ENCODE peak calls at places on chromosomes 5 and 9, in eight cellular contexts. K is A549, U is GM23338, Y is H7, G is IMR-90, S is hepatocyte, N is psoas muscle, L is foreskin fibroblast. D is an unnamed sample.

GRCh38 chr9:126164796-126165525 is 161.7 kb upstream of the MVB12B start:
- DNase-seq in K (no peak), U (no peak), Y (peak), G (no peak), S (no peak), N (no peak), L (no peak), D (no peak)

GRCh38 chr5:34717426-34718327 is 61.5 kb downstream of the RAI14 start:
- DNase-seq in K (no peak), U (peak), Y (peak), G (peak), S (peak), N (no peak), L (peak), D (peak)

GRCh38 chr9:631596-631995 is 209.9 kb upstream of the DMRT1 start:
- DNase-seq in K (no peak), U (no peak), Y (no peak), G (peak), S (no peak), N (no peak), L (no peak), D (no peak)

GRCh38 chr9:125747053-125747764 is at the start of gene PBX3:
- DNase-seq in K (peak), U (peak), Y (peak), G (no peak), S (peak), N (peak), L (peak), D (no peak)

GRCh38 chr5:95861221-95861857 is 38.8 kb upstream of the GLRX start:
- DNase-seq in K (peak), U (no peak), Y (no peak), G (peak), S (peak), N (peak), L (peak), D (peak)

GRCh38 chr9:90307177-90307833 is 335.3 kb downstream of the DIRAS2 start:
- DNase-seq in K (no peak), U (no peak), Y (no peak), G (no peak), S (peak), N (no peak), L (no peak), D (no peak)

GRCh38 chr5:150155258-150156032 is at the start of gene PDGFRB:
- DNase-seq in K (no peak), U (peak), Y (peak), G (peak), S (peak), N (peak), L (peak), D (peak)

GRCh38 chr5:1975406-1975715 is 92.6 kb upstream of the IRX4 start:
- DNase-seq in K (no peak), U (no peak), Y (no peak), G (no peak), S (no peak), N (no peak), L (no peak), D (no peak)

GRCh38 chr5:73170522-73170921 is 2.5 kb upstream of the TMEM174 start:
- DNase-seq in K (no peak), U (peak), Y (peak), G (peak), S (no peak), N (no peak), L (peak), D (no peak)

GRCh38 chr5:173968154-173968553 is 20.8 kb upstream of the C5orf47 start:
- DNase-seq in K (no peak), U (peak), Y (peak), G (no peak), S (no peak), N (no peak), L (no peak), D (no peak)

GRCh38 chr5:42531611-42532010 is 108.4 kb downstream of the GHR start:
- DNase-seq in K (no peak), U (no peak), Y (no peak), G (no peak), S (no peak), N (no peak), L (peak), D (no peak)

GRCh38 chr5:145946112-145946861 is 9.9 kb downstream of the SH3RF2 start:
- DNase-seq in K (peak), U (no peak), Y (no peak), G (peak), S (peak), N (peak), L (peak), D (peak)

GRCh38 chr5:34009610-34010009 is 1.8 kb upstream of the AMACR start:
- DNase-seq in K (no peak), U (no peak), Y (no peak), G (no peak), S (no peak), N (no peak), L (no peak), D (no peak)

GRCh38 chr9:81082251-81082650 is 607.1 kb downstream of the TLE1 start:
- DNase-seq in K (no peak), U (no peak), Y (no peak), G (peak), S (no peak), N (no peak), L (no peak), D (no peak)

GRCh38 chr5:91028518-91028956 is 354.6 kb downstream of the ARRDC3 start:
- DNase-seq in K (no peak), U (no peak), Y (no peak), G (no peak), S (peak), N (no peak), L (no peak), D (no peak)

GRCh38 chr9:31027678-31028077 is 1356.8 kb upstream of the ACO1 start:
- DNase-seq in K (no peak), U (no peak), Y (no peak), G (no peak), S (no peak), N (no peak), L (no peak), D (no peak)

GRCh38 chr5:138408023-138408422 is 30.8 kb upstream of the REEP2 start:
- DNase-seq in K (no peak), U (no peak), Y (no peak), G (no peak), S (peak), N (no peak), L (no peak), D (no peak)

GRCh38 chr5:44568519-44568918 is 179.3 kb upstream of the FGF10 start:
- DNase-seq in K (no peak), U (no peak), Y (no peak), G (no peak), S (no peak), N (no peak), L (no peak), D (no peak)

GRCh38 chr5:130227699-130228098 is 323.4 kb downstream of the CHSY3 start:
- DNase-seq in K (no peak), U (peak), Y (no peak), G (no peak), S (no peak), N (no peak), L (no peak), D (no peak)

GRCh38 chr5:84372066-84372700 is 12.5 kb downstream of the EDIL3 start:
- DNase-seq in K (no peak), U (peak), Y (no peak), G (peak), S (no peak), N (no peak), L (no peak), D (peak)

GRCh38 chr9:130954317-130954716 is 15.3 kb upstream of the FIBCD1 start:
- DNase-seq in K (no peak), U (no peak), Y (no peak), G (no peak), S (no peak), N (no peak), L (no peak), D (no peak)

GRCh38 chr5:68547621-68548020 is 332.1 kb downstream of the PIK3R1 start:
- DNase-seq in K (no peak), U (no peak), Y (no peak), G (peak), S (no peak), N (no peak), L (no peak), D (no peak)

GRCh38 chr5:159106569-159107282 is 7.0 kb upstream of the EBF1 start:
- DNase-seq in K (peak), U (peak), Y (peak), G (peak), S (peak), N (peak), L (peak), D (peak)
- H3K4me3 ChIP-seq in K (peak), U (peak), Y (peak), G (no peak), S (peak), N (peak), L (peak), D (peak)

GRCh38 chr9:121537283-121537682 is 37.6 kb upstream of the GGTA1 start:
- DNase-seq in K (no peak), U (no peak), Y (no peak), G (no peak), S (no peak), N (no peak), L (no peak), D (no peak)
- H3K4me3 ChIP-seq in K (no peak), U (no peak), Y (no peak), G (no peak), S (no peak), N (no peak), L (no peak), D (no peak)

DNA sequence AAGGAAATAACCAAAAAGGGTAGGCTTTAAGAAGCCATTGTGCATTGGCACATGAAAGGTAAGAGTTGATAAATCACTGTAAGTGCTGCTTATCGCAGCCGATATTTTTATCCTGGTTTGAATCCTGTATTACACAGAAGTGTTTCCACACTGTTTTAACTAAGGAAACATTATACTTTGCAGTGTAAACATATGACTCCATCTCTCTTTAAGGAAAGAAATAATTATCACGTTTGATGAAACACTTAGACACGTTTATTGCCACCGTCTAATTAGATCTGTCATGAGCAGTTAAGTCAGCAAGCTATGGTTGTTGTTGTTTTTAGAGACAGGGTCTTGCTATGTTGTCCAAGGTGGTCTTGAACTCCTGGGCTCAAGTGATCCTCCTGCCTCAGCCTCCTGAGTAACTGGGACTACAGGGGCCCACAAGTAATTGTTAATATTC is 85.7 kb upstream of the TNFAIP8 start:
- DNase-seq in K (no peak), U (no peak), Y (no peak), G (no peak), S (no peak), N (no peak), L (no peak), D (no peak)
- H3K4me3 ChIP-seq in K (peak), U (peak), Y (no peak), G (no peak), S (no peak), N (peak), L (no peak), D (no peak)

DNA sequence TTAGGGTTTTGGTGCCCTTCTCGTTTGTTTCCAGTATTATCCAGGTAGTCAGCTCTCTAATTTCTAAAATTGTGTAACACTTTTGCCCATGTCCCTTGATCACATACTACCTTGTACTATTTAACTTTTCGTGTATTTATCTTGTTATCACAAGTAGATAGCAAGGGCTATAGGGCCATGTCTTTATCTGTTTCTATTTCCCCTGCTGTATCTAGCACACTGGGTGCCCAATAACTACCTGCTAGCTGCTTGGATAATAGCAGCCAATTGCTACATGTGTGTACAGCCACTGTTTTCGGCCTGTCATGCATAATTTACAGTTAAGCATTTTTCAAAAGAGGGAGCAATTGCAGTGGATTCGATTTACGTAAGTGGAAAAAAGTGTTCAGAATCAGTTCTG is 64.8 kb upstream of the TNFAIP8 start:
- DNase-seq in K (no peak), U (no peak), Y (no peak), G (no peak), S (no peak), N (no peak), L (no peak), D (no peak)
- H3K4me3 ChIP-seq in K (no peak), U (no peak), Y (no peak), G (no peak), S (no peak), N (no peak), L (no peak), D (no peak)

DNA sequence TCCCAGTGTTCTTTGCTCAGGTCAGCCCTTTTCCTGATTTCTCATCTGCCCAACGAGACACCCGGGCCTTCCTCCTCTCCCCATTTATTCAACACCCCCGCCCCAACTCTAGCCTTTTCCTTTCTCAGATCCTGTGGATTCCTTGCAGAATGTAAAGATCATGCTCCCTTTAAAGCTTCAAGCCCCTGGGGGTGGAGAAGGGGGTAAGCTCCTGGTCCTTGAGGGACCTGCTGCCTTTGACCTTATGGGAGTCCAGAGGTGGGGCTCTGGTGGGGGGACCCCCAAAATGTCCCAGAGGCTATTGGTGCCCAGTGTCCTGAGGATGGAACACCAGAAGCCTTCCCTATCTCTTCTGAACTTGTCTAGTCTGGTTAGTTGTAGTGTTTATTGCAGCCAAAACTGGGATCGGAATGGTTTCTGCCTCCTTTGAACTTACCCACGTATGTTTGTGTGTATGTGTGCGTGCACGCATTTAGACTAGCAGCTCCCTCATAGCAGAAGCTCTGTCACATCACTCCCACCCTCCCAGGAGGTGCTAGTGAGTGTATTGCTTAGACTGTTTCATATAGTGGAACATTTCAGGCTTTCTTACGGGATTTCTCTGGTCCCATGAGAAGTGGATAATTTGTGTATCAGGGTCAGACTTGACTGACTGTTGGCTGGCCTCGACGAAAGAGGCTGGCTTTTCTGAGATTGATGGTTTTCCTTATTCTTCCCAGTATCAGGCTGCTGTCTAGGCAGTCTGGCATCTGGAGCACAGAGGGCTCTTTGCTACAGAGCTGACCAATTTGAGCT is 1.1 kb downstream of the GALNT10 start:
- DNase-seq in K (no peak), U (no peak), Y (no peak), G (peak), S (peak), N (no peak), L (no peak), D (no peak)
- H3K4me3 ChIP-seq in K (peak), U (peak), Y (no peak), G (peak), S (peak), N (peak), L (peak), D (peak)

DNA sequence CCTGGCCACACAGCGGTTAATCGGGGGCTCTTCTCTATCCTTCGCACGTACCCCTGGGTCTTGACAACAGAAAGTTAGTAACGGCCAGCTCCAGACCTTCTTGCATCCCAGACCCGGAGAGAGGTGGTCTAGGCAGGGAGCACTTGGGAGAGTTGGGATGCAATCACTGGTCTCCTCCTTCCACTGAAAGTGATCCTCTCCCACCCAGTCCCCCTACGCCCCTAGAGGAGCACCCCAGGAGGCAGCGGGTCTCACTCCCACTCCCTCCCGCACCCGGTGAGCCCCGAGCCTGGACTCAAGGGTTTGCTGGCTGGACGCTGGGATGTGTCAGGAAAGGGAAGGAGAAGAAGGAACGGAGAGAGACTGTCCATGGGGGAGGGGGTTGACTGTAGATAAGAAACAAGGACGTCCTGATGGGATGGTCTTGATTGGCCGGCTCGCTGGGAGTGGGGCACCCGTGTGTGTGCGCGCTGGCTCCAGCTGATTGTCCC is 2.0 kb downstream of the RORB start:
- DNase-seq in K (no peak), U (peak), Y (peak), G (no peak), S (peak), N (peak), L (no peak), D (no peak)
- H3K4me3 ChIP-seq in K (no peak), U (peak), Y (peak), G (no peak), S (peak), N (peak), L (no peak), D (peak)

GRCh38 chr5:178356459-178356872 is 123.9 kb upstream of the PHYKPL start:
- DNase-seq in K (no peak), U (peak), Y (peak), G (no peak), S (no peak), N (peak), L (no peak), D (no peak)
- H3K4me3 ChIP-seq in K (no peak), U (peak), Y (no peak), G (no peak), S (no peak), N (no peak), L (no peak), D (no peak)

GRCh38 chr9:133989554-133990365 is 2.4 kb downstream of the VAV2 start:
- DNase-seq in K (no peak), U (no peak), Y (no peak), G (no peak), S (no peak), N (peak), L (no peak), D (no peak)

GRCh38 chr9:133992780-133993634 is 883 bp upstream of the VAV2 start:
- DNase-seq in K (peak), U (peak), Y (peak), G (peak), S (peak), N (peak), L (peak), D (peak)

GRCh38 chr9:133991964-133992779 is at the start of gene VAV2:
- DNase-seq in K (peak), U (peak), Y (peak), G (peak), S (peak), N (peak), L (peak), D (no peak)

GRCh38 chr9:133991211-133991921 is 758 bp downstream of the VAV2 start:
- DNase-seq in K (no peak), U (peak), Y (peak), G (no peak), S (peak), N (peak), L (no peak), D (no peak)

DNA sequence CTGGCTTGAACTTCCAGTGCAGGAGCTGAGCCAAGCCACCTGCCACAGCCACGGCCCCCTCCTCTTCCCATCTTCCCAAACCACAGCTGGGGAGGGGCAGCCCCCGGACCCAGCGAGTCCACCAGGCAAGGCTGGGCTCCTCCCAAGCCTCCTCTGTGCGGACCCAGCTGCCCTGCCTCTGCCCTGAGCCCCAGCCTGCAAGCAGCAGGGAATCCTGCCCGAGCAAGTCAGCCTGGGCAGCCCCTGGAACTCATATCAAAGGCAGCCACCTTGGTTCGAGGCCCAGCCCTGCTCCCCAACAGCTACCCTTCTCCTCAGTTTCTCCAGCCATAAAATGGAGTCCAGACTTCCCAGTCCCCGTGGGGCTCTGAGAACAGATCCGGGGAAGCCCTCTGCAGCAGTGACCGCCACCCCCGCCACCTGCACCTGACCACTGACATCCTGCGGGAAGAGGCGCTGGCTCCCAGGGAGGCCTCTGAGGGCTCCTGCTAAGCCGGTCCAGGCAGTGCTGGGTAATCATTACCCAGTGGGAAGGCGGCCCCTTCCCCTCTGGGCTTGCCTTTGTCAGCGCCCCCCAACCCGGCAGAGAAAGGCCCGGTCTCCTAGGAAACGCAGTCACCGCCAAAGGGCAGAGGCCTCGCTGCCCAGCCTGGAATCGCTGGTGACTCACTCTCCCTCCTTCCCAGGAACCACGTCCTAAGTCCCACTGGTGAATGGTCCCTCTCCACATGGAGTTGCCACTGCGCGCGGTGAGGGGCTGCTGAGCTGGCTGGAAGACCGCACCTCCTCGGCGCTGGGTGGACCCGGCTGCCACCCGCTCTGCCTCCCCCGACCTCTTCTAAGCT is 1.5 kb downstream of the VAV2 start:
- DNase-seq in K (peak), U (peak), Y (peak), G (peak), S (peak), N (peak), L (peak), D (peak)
- H3K4me3 ChIP-seq in K (peak), U (peak), Y (peak), G (peak), S (peak), N (peak), L (peak), D (peak)